ENCODE peak calls at places on chromosomes 2 and 18, in four cellular contexts. One of them, this sample, is unnamed. For H3K4me1 and H3K36me3, the result is how much of the 10 kb centered on the place peaks cover.

GRCh38 chr18:12819822-12820221 is 64.2 kb downstream of the PTPN2 start:
- DNase-seq in K562: no peak
- DNase-seq in heart right ventricle: no peak
- DNase-seq in endodermal cell: no peak
- DNase-seq in this sample: no peak

GRCh38 chr2:176114120-176114929 is 2.3 kb upstream of the HOXD10 start:
- DNase-seq in heart right ventricle: no peak
- DNase-seq in K562: no peak
- DNase-seq in endodermal cell: peak
- DNase-seq in this sample: no peak

GRCh38 chr2:239304533-239305221 is 96.1 kb downstream of the HDAC4 start:
- DNase-seq in K562: no peak
- DNase-seq in heart right ventricle: no peak
- DNase-seq in endodermal cell: peak
- DNase-seq in this sample: no peak

GRCh38 chr2:173064231-173064805 is 11.3 kb upstream of the MAP3K20 start:
- DNase-seq in K562: no peak
- DNase-seq in heart right ventricle: no peak
- DNase-seq in endodermal cell: no peak
- DNase-seq in this sample: no peak

GRCh38 chr18:59705145-59705544 is 7.9 kb upstream of the CCBE1 start:
- DNase-seq in K562: no peak
- DNase-seq in endodermal cell: no peak
- DNase-seq in heart right ventricle: no peak
- DNase-seq in this sample: no peak

GRCh38 chr18:32425466-32425865 is 45.2 kb downstream of the GAREM1 start:
- DNase-seq in heart right ventricle: no peak
- DNase-seq in endodermal cell: no peak
- DNase-seq in K562: no peak
- DNase-seq in this sample: no peak

GRCh38 chr2:64017811-64018714 is 1.2 kb downstream of the VPS54 start:
- DNase-seq in K562: no peak
- DNase-seq in endodermal cell: no peak
- DNase-seq in heart right ventricle: no peak
- DNase-seq in this sample: no peak

GRCh38 chr18:8300749-8301148 is 308.5 kb upstream of the RAB12 start:
- DNase-seq in endodermal cell: no peak
- DNase-seq in heart right ventricle: no peak
- DNase-seq in K562: no peak
- DNase-seq in this sample: no peak

GRCh38 chr2:147469471-147469870 is 375.4 kb upstream of the ACVR2A start:
- DNase-seq in endodermal cell: peak
- DNase-seq in heart right ventricle: no peak
- DNase-seq in K562: no peak
- DNase-seq in this sample: no peak

GRCh38 chr2:100623033-100623715 is 60.4 kb downstream of the PDCL3 start:
- DNase-seq in endodermal cell: no peak
- DNase-seq in heart right ventricle: no peak
- DNase-seq in K562: no peak
- DNase-seq in this sample: no peak

GRCh38 chr2:7429733-7430132 is 512.5 kb downstream of the RNF144A start:
- DNase-seq in endodermal cell: no peak
- DNase-seq in heart right ventricle: no peak
- DNase-seq in K562: peak
- DNase-seq in this sample: no peak

GRCh38 chr2:236169741-236170654 is 1.8 kb upstream of the GBX2 start:
- DNase-seq in K562: no peak
- DNase-seq in heart right ventricle: no peak
- DNase-seq in endodermal cell: peak
- DNase-seq in this sample: no peak
- H3K4me1 ChIP-seq in K562: under half
- H3K4me1 ChIP-seq in heart right ventricle: half or more
- H3K4me1 ChIP-seq in endodermal cell: under half
- H3K4me1 ChIP-seq in this sample: under half

GRCh38 chr2:112085916-112086669 is 31.0 kb downstream of the TMEM87B start:
- DNase-seq in heart right ventricle: no peak
- DNase-seq in K562: no peak
- DNase-seq in endodermal cell: no peak
- DNase-seq in this sample: peak
- H3K36me3 ChIP-seq in heart right ventricle: half or more
- H3K36me3 ChIP-seq in K562: half or more
- H3K36me3 ChIP-seq in endodermal cell: half or more
- H3K36me3 ChIP-seq in this sample: half or more

GRCh38 chr2:112691761-112692370 is 29.0 kb upstream of the NT5DC4 start:
- DNase-seq in heart right ventricle: no peak
- DNase-seq in K562: no peak
- DNase-seq in endodermal cell: no peak
- DNase-seq in this sample: no peak
- H3K27ac ChIP-seq in heart right ventricle: no peak
- H3K27ac ChIP-seq in K562: peak
- H3K27ac ChIP-seq in endodermal cell: no peak
- H3K27ac ChIP-seq in this sample: no peak

DNA sequence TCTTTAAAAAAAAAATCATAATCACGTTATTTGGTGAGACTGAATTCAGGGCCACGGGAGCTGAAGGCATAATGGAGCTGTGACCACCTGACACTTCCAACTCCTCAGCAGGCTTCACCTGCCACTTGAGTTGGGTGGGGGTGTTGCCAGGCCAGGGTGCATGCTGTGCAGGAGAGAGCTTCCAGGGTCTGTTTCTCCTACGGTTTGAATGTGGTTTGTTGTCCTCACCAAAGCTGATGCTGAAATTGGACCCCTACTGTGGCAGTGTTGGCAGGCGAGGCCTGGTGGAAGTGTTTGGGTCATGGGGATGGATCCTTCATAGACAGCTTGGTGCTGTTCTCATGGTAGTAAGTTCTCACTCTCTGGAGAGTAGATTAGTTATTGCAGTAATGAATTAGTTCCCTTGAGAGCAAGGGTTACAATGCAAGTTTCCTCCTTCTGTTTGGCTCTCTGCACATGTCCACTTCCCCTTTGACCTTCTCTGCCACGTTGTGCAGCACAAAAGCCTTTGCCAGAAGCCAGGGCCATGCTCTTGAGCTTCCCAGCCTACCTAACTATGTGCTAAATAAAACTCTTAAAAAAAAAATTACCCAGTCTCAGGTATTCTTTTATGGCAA is 38.2 kb upstream of the ANKRD44 start:
- DNase-seq in K562: no peak
- DNase-seq in heart right ventricle: no peak
- DNase-seq in endodermal cell: peak
- DNase-seq in this sample: no peak
- H3K4me1 ChIP-seq in K562: under half
- H3K4me1 ChIP-seq in heart right ventricle: under half
- H3K4me1 ChIP-seq in endodermal cell: under half
- H3K4me1 ChIP-seq in this sample: under half

DNA sequence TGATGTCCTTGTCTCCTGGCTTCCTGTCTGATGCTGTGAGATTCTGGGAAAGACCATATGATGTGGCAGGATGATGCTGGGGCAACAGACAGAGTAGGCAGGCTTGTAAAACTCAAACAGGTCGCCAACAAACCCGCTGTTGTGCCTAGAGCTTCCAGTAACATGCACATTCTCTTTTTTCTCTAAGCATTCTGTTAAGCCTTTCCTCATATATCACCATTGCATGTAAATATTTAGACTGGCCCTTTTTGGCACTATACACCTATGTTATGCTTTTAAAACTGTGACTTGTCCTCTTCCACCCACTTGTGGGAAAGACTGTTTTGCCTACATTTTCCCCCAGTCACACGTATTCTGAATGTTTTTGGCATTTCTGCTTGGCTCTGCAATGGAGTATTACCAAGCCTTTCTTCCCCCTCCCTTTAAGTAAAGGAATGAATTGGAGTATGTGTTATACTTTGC is 250.4 kb upstream of the TANK start:
- DNase-seq in endodermal cell: no peak
- DNase-seq in heart right ventricle: no peak
- DNase-seq in K562: no peak
- DNase-seq in this sample: no peak
- H3K36me3 ChIP-seq in endodermal cell: under half
- H3K36me3 ChIP-seq in heart right ventricle: under half
- H3K36me3 ChIP-seq in K562: under half
- H3K36me3 ChIP-seq in this sample: under half

DNA sequence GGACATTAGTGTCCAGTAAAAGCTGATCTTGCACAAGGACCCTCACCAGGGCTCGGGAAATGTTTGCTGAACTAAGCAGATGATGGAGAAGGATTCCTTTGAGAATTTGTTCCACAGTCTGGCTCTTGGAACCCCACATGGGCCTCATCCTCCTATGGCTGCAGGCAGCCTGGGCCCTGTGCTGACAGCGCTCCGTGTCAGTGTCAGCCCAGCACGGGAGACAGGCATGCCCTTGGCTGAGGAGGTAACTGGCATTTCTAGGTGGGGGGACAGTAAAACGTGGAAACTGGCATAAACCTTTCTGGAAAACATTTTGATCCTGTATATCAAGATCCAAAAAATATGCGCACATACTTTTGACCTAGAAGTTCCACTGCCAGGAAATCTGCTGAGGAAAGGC is 10.5 kb downstream of the PTMA start:
- DNase-seq in K562: no peak
- DNase-seq in heart right ventricle: no peak
- DNase-seq in endodermal cell: no peak
- DNase-seq in this sample: no peak
- H3K27ac ChIP-seq in K562: no peak
- H3K27ac ChIP-seq in heart right ventricle: no peak
- H3K27ac ChIP-seq in endodermal cell: no peak
- H3K27ac ChIP-seq in this sample: no peak

DNA sequence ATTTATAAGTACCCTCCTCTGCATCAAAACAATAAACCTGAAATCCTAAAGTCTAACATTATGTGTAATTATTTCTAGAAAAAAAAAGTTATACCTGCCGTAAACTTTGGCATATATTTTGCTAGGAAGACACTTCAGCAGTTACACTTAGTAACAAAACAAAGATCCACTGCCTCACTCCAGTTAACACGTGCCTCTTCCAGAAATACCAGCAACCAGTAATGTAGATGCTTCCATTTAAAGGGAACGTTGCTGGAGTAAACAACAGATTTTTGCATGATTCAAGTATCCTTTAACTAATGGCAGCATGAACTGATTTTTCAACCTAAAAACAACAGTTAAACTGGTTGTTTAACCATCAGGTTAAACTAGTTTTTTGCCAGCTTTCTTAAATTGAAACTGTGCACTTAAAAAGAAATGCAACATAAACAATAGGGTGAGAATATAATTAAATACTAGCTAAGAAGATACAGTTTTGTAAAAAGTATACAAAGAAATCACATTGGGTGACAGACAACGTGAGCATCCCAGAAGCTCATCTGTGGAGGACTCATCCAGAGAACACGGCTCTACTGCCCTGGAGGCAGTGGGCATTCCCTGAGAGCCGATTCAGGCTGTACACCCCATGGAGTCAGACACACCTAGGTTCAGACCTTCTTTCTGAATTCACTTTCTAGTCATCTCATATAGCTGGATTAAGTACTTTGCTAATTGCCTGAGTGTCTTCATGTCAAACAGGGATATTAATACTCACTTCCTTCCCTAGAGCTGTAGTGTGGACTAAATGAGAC is 22.3 kb downstream of the MGAT4A start:
- DNase-seq in K562: no peak
- DNase-seq in endodermal cell: no peak
- DNase-seq in heart right ventricle: no peak
- DNase-seq in this sample: no peak
- H3K4me1 ChIP-seq in K562: under half
- H3K4me1 ChIP-seq in endodermal cell: under half
- H3K4me1 ChIP-seq in heart right ventricle: half or more
- H3K4me1 ChIP-seq in this sample: under half

DNA sequence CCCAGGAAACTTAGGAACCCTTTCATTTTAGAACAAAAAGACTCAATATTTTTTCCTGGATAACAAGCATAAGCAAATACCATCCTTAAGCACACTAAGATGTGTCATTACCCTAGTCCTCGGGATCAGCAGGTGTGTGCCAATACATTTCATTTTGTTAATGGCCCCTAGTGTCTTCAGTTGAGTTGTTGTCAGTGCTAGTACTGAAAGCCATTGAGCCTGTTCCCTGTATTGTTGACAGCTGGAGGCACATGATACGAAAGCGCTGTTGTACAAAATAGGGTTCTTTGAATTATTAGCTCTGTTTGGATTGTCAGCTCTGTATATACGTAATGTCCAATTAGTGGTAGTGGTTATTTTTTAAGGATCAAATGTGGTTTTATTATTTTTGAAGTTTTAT is 29.5 kb downstream of the VAPA start:
- DNase-seq in endodermal cell: no peak
- DNase-seq in K562: no peak
- DNase-seq in heart right ventricle: no peak
- DNase-seq in this sample: no peak
- H3K36me3 ChIP-seq in endodermal cell: half or more
- H3K36me3 ChIP-seq in K562: half or more
- H3K36me3 ChIP-seq in heart right ventricle: under half
- H3K36me3 ChIP-seq in this sample: under half

DNA sequence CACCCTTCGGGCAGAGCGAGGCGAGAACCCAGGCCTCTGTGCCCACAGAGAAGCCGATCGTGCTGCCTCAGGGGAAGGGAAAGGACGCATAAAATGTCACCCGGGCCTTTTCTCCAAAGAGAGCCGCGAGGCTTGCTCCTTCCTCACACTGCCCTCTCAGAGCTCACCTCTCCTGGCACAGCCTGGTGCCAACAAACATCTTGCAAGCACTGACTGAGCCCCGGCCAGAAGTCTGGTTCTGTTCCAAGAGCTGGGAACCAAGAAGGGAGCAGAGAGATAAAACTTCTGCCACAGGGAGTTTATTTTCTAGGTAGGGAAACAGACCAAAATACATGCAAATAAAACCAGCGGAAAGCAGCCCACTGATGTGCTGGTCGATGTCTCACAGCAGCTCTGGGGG is 13.6 kb upstream of the ADI1 start:
- DNase-seq in endodermal cell: no peak
- DNase-seq in K562: no peak
- DNase-seq in heart right ventricle: peak
- DNase-seq in this sample: no peak
- H3K27ac ChIP-seq in endodermal cell: no peak
- H3K27ac ChIP-seq in K562: no peak
- H3K27ac ChIP-seq in heart right ventricle: peak
- H3K27ac ChIP-seq in this sample: no peak

GRCh38 chr2:203808041-203808750 is 59.4 kb upstream of the CTLA4 start:
- DNase-seq in K562: no peak
- DNase-seq in heart right ventricle: no peak
- DNase-seq in endodermal cell: no peak
- DNase-seq in this sample: no peak
- H3K4me1 ChIP-seq in K562: under half
- H3K4me1 ChIP-seq in heart right ventricle: under half
- H3K4me1 ChIP-seq in endodermal cell: under half
- H3K4me1 ChIP-seq in this sample: under half